ENCODE peak calls at places on chromosome 13, in four cellular contexts. One of them, this sample, is unnamed. For H3K36me3, the result is how much of the 10 kb centered on the place peaks cover.

GRCh38 chr13:81487151-81487550 is 1146.2 kb upstream of the SPRY2 start:
- DNase-seq in ovary: no peak
- DNase-seq in psoas muscle: no peak
- DNase-seq in left lung: no peak
- DNase-seq in this sample: no peak

GRCh38 chr13:24217601-24218281 is 57.2 kb downstream of the SPATA13 start:
- DNase-seq in psoas muscle: no peak
- DNase-seq in ovary: no peak
- DNase-seq in left lung: no peak
- DNase-seq in this sample: no peak

GRCh38 chr13:84263354-84264069 is 381.2 kb upstream of the SLITRK1 start:
- DNase-seq in psoas muscle: no peak
- DNase-seq in ovary: no peak
- DNase-seq in left lung: no peak
- DNase-seq in this sample: no peak

GRCh38 chr13:34391071-34391470 is 551.0 kb upstream of the NBEA start:
- DNase-seq in ovary: no peak
- DNase-seq in left lung: no peak
- DNase-seq in psoas muscle: no peak
- DNase-seq in this sample: no peak

GRCh38 chr13:23460309-23460708 is 26.8 kb upstream of the SACS start:
- DNase-seq in psoas muscle: no peak
- DNase-seq in ovary: no peak
- DNase-seq in left lung: no peak
- DNase-seq in this sample: no peak

GRCh38 chr13:94261163-94261562 is 218.3 kb downstream of the DCT start:
- DNase-seq in ovary: no peak
- DNase-seq in psoas muscle: no peak
- DNase-seq in left lung: no peak
- DNase-seq in this sample: no peak

GRCh38 chr13:65943711-65944110 is 1286.4 kb downstream of the PCDH9 start:
- DNase-seq in ovary: no peak
- DNase-seq in psoas muscle: no peak
- DNase-seq in left lung: no peak
- DNase-seq in this sample: no peak

GRCh38 chr13:24746618-24747247 is 17.2 kb upstream of the RNF17 start:
- DNase-seq in psoas muscle: no peak
- DNase-seq in left lung: no peak
- DNase-seq in ovary: no peak
- DNase-seq in this sample: no peak

GRCh38 chr13:110714798-110715394 is 1.4 kb downstream of the ING1 start:
- DNase-seq in left lung: peak
- DNase-seq in psoas muscle: peak
- DNase-seq in ovary: peak
- DNase-seq in this sample: peak

GRCh38 chr13:21139374-21139773 is 37.0 kb downstream of the SKA3 start:
- DNase-seq in ovary: no peak
- DNase-seq in left lung: no peak
- DNase-seq in psoas muscle: no peak
- DNase-seq in this sample: no peak

GRCh38 chr13:24632382-24633121 is 47.7 kb upstream of the ATP12A start:
- DNase-seq in left lung: no peak
- DNase-seq in psoas muscle: no peak
- DNase-seq in ovary: no peak
- DNase-seq in this sample: no peak

DNA sequence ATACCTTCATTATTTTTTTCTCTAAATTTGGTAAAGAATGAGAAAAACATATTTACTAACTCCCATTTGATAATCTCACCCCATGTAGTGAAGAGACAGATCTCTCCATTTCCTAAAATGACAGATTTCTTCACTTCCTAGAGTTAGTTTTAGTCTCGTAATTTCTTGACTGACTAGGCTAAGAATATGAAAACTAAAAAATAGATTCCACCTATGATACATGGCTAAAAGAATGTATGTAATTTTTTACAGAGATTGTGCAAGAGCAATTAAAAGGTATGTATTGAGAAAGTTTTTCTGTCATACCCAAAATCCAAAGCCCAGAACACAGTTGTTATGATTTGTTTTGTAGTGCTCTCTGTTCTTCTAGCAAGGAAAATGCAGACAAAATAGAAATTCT is 9.5 kb downstream of the NALCN start:
- DNase-seq in ovary: no peak
- DNase-seq in psoas muscle: no peak
- DNase-seq in left lung: no peak
- DNase-seq in this sample: no peak
- H3K27ac ChIP-seq in ovary: no peak
- H3K27ac ChIP-seq in psoas muscle: no peak
- H3K27ac ChIP-seq in left lung: no peak
- H3K27ac ChIP-seq in this sample: no peak

DNA sequence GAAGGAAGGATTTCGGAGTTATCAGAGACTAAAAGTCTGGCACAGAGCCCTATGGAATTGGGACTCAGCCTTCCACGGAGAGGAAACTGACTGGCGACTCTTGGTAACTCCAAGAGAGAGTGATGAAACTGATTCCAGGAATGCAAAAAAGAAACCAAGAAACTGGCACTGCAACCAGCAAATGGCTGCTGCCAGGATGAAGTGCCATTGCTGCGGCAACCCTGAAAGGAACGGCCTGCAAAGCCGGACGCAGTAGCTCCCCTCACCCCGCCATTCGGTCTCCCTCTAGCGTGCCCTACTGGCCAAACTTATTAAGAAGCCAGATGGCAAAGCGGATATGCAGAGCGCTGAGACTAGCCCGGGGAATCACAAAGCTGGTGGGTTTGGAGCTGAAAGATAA is 236.0 kb downstream of the PCDH9 start:
- DNase-seq in ovary: no peak
- DNase-seq in left lung: peak
- DNase-seq in psoas muscle: peak
- DNase-seq in this sample: peak
- H3K4me3 ChIP-seq in ovary: no peak
- H3K4me3 ChIP-seq in left lung: peak
- H3K4me3 ChIP-seq in psoas muscle: peak
- H3K4me3 ChIP-seq in this sample: no peak

DNA sequence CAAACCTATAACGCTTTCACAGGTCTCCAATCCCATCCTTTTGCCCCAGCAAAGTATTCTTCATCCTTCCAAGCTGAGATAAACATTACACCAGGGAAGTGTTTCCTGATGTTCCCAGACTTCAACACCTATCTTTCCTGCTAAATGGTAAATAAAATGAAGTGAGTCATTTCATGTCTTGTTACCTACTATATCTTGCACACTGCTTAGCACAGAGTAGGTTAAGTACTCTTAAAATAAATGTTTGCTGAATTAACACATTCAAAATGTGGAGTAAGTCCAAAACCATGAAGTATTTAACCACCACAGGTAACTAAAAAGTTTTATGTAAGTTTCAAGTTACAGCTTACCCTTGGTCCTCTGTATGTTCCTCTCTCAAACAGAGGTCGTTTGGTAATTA is 3.4 kb downstream of the RBM26 start:
- DNase-seq in ovary: no peak
- DNase-seq in psoas muscle: no peak
- DNase-seq in left lung: no peak
- DNase-seq in this sample: no peak
- H3K36me3 ChIP-seq in ovary: under half
- H3K36me3 ChIP-seq in psoas muscle: under half
- H3K36me3 ChIP-seq in left lung: under half
- H3K36me3 ChIP-seq in this sample: under half

DNA sequence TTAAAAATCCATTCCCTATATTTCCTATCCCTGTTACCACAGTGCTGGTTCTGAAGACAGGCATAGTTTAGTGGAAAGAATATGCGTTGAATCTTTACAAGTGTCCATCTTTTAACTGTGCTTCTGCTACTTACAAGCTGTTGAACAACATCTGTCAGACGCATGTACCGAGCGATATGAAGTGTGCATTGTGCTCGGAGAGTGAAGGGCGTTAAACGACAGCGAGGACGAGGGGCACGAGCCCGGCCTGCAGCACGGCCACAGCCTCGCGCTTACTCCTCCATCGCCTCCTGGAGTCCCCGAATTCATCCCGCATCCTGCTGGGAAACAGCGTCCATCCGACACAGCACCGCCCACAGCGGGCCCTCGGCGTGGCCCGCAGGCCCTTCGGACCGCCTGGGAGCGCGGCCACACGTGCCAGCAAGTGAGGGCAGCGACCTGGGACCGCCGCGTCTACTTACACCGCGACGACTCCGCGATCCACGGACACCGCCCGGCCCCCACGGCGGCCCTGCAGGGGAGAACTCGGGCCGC is 512 bp downstream of the PCID2 start:
- DNase-seq in psoas muscle: no peak
- DNase-seq in ovary: no peak
- DNase-seq in left lung: peak
- DNase-seq in this sample: no peak
- H3K27ac ChIP-seq in psoas muscle: peak
- H3K27ac ChIP-seq in ovary: peak
- H3K27ac ChIP-seq in left lung: peak
- H3K27ac ChIP-seq in this sample: peak

DNA sequence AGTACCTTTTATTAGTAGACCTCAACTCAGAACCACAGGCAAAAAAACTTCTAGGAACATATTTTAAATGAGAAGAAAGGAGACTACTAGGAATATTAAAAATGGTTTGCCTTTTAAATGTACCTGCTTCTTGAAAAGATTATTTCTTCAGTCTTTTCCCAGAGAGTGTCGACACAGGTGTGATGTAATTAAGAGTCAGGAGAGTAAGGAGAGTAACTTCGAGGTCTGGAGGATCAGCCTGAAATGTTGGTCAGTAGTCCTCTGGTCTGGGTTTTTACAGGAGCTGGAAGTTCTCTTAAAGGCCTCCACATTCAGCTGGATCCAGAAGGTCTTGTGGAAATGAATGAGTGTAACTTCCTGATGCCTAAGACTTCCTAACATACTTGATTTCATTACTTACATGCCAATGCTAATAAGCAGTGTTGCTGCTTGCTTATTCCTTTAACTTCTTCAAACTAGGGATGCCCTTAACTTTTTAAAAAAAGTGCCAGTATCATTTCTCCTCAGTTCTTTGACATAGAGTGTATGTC is at the start of gene KCTD4:
- DNase-seq in psoas muscle: no peak
- DNase-seq in ovary: no peak
- DNase-seq in left lung: no peak
- DNase-seq in this sample: no peak
- H3K4me3 ChIP-seq in psoas muscle: no peak
- H3K4me3 ChIP-seq in ovary: no peak
- H3K4me3 ChIP-seq in left lung: no peak
- H3K4me3 ChIP-seq in this sample: no peak

GRCh38 chr13:41365636-41366035 is 54.6 kb downstream of the NAA16 start:
- DNase-seq in ovary: no peak
- DNase-seq in left lung: no peak
- DNase-seq in psoas muscle: no peak
- DNase-seq in this sample: no peak

GRCh38 chr13:41361501-41361900 is 50.4 kb downstream of the NAA16 start:
- DNase-seq in ovary: no peak
- DNase-seq in psoas muscle: no peak
- DNase-seq in left lung: no peak
- DNase-seq in this sample: no peak

DNA sequence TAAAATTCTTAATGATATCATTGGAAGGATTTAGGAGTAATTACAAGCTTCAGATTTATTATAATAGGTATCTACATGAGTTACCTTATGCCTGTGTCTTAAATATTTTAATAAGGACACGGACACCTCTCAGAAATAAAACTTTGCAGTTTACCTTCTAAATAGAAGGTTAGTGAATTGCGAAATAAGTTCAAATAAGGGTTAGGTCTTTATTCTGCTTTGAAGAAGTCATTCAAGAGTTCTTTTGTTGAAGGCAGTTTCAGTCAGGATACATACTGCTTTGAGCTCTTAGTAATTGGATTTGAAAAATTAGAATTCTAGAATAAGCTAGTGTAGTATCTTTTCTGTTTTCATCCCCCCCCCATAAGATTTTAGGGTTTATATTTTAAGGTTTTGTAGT is 53.0 kb downstream of the NAA16 start:
- DNase-seq in psoas muscle: no peak
- DNase-seq in ovary: no peak
- DNase-seq in left lung: no peak
- DNase-seq in this sample: no peak
- H3K36me3 ChIP-seq in psoas muscle: under half
- H3K36me3 ChIP-seq in ovary: under half
- H3K36me3 ChIP-seq in left lung: half or more
- H3K36me3 ChIP-seq in this sample: under half

DNA sequence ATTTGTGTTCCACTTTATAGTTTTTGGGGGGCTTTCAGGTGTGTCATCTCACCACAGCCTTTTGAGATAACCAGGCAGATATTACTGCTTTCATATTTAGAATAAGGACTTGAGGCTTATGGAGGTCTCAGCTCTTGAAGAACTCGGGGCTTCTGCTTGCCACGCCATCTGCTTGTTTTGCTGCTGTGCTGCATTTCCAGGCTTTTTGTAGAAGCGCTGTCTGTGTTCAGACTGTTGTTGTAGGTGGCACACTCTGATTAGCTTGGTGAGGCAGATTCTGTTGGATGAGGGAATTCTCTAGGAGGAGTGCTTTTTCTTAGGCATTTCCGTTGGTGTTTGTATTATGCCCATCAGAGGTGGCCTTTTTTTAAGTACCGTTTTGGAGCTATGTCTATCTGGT is 57.2 kb downstream of the WASF3 start:
- DNase-seq in ovary: no peak
- DNase-seq in left lung: no peak
- DNase-seq in psoas muscle: no peak
- DNase-seq in this sample: no peak
- H3K27ac ChIP-seq in ovary: no peak
- H3K27ac ChIP-seq in left lung: no peak
- H3K27ac ChIP-seq in psoas muscle: no peak
- H3K27ac ChIP-seq in this sample: no peak